ENCODE peak calls at places on chromosomes 12 and 14, in five cellular contexts. G is A549, I is AG09309, O is heart right ventricle, K is adrenal gland. E is an unnamed sample.

GRCh38 chr12:95117178-95117599 is 43.8 kb upstream of the NR2C1 start:
- DNase-seq in G (peak), I (peak), O (peak), K (peak), E (peak)

GRCh38 chr12:14394317-14395058 is 29.0 kb downstream of the ATF7IP start:
- DNase-seq in G (peak), I (no peak), O (peak), K (peak), E (peak)

GRCh38 chr12:109773384-109774011 is 59.7 kb downstream of the TRPV4 start:
- DNase-seq in G (no peak), I (no peak), O (no peak), K (peak), E (no peak)

GRCh38 chr12:10186299-10186698 is 7.5 kb downstream of the TMEM52B start:
- DNase-seq in G (no peak), I (no peak), O (peak), K (peak), E (no peak)

GRCh38 chr14:69699743-69700309 is 67.1 kb upstream of the SRSF5 start:
- DNase-seq in G (no peak), I (no peak), O (no peak), K (no peak), E (no peak)

GRCh38 chr12:54169036-54169435 is 19.7 kb downstream of the SMUG1 start:
- DNase-seq in G (no peak), I (no peak), O (no peak), K (no peak), E (no peak)

GRCh38 chr14:100617715-100618693 is 30.8 kb upstream of the BEGAIN start:
- DNase-seq in G (no peak), I (no peak), O (no peak), K (peak), E (no peak)

GRCh38 chr12:6292606-6293005 is 17.9 kb upstream of the PLEKHG6 start:
- DNase-seq in G (no peak), I (peak), O (no peak), K (no peak), E (peak)

GRCh38 chr14:65926504-65926903 is 514.0 kb downstream of the FUT8 start:
- DNase-seq in G (no peak), I (no peak), O (no peak), K (no peak), E (no peak)

DNA sequence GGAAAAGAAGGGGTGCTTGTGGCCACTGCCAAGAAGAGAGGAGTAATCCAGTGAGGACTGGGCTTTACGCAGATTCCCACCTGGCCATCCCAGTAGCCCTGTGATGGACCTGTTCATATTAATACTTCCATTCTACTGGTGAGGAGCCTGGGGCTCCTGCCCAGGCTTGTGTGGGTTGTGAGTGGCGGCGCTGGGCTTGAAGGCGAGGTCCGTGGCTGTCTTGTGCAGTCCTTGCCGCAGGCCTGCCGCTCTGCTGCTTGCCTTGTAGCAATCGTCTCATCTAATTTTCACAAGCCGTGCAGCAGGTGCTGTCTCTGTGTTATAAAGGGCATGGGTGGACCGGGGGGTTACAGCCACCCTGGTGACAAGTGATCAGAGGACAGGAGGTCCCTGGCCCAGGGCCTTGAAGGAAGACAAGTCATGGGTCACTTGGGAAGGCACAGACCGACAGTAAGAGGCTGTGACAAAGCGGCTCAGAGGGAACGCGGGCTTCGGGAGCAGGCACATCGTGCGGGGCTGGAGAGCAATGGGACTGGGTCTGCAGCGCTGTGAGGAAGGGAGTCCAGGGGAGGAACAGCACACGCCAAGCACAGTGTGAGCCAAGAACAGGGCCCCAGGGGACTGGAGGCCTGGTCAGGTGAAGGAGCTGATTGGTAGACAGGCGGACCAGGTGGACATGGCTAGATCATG is 7.3 kb upstream of the BDKRB2 start:
- DNase-seq in G (no peak), I (no peak), O (no peak), K (no peak), E (no peak)
- TF ChIP-seq CTCF in G (no peak), I (no peak), O (no peak), K (no peak), E (no peak)

DNA sequence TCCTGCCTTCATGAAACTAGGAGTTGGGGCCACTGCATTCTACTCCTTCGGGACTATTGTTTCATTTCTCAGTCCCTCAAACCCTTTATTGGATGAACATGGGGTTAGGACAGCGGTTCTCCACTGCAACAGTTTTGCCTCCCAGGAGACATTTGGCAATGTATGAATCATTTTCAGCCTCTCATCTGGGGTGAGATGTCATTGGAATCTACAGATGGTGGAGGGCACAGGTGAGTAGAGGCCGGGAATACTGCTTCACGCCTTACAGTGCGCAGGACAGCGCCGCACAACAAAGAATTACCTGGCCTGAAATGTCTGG is 649 bp upstream of the GNPNAT1 start:
- DNase-seq in G (no peak), I (no peak), O (no peak), K (no peak), E (no peak)
- H3K4me3 ChIP-seq in G (peak), I (peak), O (peak), K (peak), E (peak)

DNA sequence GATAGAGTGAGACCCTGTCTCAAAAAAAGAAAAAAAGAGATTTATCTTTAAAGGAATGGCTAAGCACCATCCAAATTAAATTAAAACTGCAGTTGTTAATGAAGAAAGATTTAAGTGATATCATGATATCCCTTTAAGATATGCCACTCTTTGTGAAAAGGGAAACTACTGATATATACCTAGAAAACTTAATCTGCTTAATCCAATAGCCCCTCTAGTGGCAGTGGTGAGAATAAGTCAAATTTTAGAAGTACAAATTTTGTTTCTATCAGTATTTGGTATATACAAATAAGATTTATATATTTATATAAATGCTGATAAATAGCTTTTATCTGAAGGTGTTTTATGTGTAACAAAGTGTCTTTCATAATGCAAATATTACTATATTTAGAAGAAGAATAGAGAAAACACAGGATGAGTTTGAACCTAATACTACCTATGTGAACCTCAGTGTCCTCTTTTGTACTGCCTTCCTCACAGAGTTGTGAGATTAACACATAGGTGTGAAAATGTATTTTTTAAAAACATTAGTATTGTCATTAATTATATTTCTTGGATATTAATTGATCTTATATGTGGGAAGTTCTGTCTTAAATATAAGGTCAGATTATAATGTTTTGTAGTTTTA is 51.4 kb upstream of the GARIN2 start:
- DNase-seq in G (peak), I (no peak), O (no peak), K (no peak), E (peak)
- TF ChIP-seq CTCF in G (peak), I (peak), O (peak), K (peak), E (peak)

DNA sequence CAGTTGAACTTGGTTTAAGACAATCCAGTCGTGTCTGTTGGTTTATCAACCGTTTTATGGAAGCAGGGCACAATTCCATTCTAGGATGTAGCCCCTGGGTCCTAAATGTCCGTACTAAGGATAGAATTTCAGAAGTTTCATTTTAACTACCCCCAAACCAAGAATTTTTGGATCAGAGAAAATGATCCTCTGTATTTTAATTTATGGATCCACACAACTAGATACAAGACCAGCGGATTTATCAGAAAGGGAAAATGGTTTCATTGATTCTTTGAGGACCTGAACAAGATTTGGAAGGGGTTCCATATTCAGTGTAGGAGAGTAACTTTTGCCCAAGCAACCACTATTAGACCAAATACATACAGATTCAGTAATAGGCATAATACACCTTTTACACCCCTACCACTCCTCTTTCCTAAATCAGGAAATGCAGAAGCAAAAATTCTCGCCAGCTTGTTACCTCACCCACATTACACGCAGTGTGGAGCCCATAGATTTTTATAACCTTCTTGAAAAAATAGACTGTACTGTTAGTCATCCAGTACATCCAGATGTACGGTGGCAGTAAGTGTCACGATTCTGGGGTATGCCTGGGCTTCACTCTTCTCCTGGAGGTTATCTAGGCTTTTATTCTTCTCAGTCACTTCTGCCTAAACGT is 1.4 kb upstream of the FBXL14 start:
- DNase-seq in G (no peak), I (no peak), O (no peak), K (no peak), E (peak)
- H3K4me3 ChIP-seq in G (no peak), I (no peak), O (no peak), K (no peak), E (peak)

GRCh38 chr12:92735131-92735721 is 32.4 kb downstream of the PLEKHG7 start:
- DNase-seq in G (no peak), I (peak), O (peak), K (no peak), E (peak)
- TF ChIP-seq CTCF in G (no peak), I (peak), O (no peak), K (no peak), E (peak)

DNA sequence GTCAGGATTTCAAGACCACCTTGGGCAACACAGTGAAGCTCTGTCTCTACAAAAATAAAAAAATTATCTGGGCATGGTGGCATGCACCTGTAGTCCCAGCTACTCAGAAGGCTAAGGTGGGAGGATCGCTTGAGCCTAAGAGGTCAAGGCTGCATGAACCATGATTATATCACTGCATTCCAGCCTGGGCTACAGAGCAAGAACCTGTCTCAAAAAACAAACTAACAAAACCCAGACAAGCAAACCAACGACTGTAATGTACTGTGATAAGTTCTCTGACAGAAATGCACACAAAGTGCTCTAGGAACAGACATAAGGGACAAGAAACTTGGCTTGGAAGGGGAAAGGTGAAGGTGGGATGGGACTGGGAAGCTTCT is 22.4 kb downstream of the ENTPD5 start:
- DNase-seq in G (no peak), I (no peak), O (no peak), K (no peak), E (no peak)
- H3K4me3 ChIP-seq in G (no peak), I (no peak), O (no peak), K (no peak), E (no peak)

GRCh38 chr12:120639771-120640721 is at the start of gene CABP1:
- DNase-seq in G (peak), I (no peak), O (no peak), K (no peak), E (no peak)
- TF ChIP-seq CTCF in G (peak), I (no peak), O (peak), K (no peak), E (no peak)

GRCh38 chr12:57090924-57091632 is 2.2 kb downstream of the NAB2 start:
- DNase-seq in G (no peak), I (no peak), O (no peak), K (no peak), E (peak)
- H3K4me3 ChIP-seq in G (no peak), I (peak), O (peak), K (no peak), E (peak)

GRCh38 chr12:47743311-47743860 is 15.3 kb downstream of the RAPGEF3 start:
- DNase-seq in G (no peak), I (no peak), O (no peak), K (no peak), E (no peak)

GRCh38 chr12:47740536-47741339 is 15.4 kb upstream of the ENDOU start:
- DNase-seq in G (no peak), I (no peak), O (no peak), K (no peak), E (no peak)

GRCh38 chr12:47744005-47744651 is 14.6 kb downstream of the RAPGEF3 start:
- DNase-seq in G (peak), I (no peak), O (no peak), K (peak), E (no peak)

GRCh38 chr12:47741340-47741703 is 16.0 kb upstream of the ENDOU start:
- DNase-seq in G (no peak), I (no peak), O (peak), K (peak), E (peak)

DNA sequence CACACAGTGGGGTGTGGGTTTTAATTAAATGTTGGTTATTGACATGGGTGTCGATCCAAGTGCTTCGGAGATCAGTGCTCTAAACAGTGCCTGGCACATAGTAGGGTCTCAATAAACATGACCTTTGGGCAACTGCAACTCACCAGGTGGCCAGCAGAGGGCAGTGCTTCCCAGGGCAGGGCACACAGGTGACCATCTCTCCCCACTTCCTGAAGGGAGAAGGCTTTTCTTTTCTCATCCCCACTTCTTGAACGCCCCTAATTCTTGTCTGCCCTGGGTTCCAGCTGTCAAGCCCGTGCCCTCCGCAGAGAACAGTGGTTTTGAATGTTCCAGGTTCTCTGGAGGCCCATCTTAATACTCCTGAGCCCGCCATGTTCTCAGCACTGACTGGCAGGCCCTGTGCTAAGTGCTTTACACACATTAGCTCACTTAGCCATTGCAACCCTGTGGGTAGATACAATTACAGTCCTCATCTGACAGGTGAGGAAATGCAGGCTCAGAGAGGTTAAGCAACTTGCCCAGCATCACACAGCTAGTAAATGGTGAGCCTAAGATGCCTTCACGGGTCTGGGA is 16.3 kb downstream of the RAPGEF3 start:
- DNase-seq in G (peak), I (no peak), O (peak), K (peak), E (no peak)
- TF ChIP-seq CTCF in G (peak), I (peak), O (peak), K (peak), E (peak)